ENCODE peak calls at places on chromosome 18, in four cellular contexts. R is epithelial cell of esophagus, M is NCI-H510A, J is GM20000. D is an unnamed sample.

GRCh38 chr18:47345996-47346395 is 94.5 kb upstream of the SKOR2 start:
- DNase-seq in R (no peak), J (no peak), M (no peak), D (no peak)

GRCh38 chr18:12449040-12449814 is 41.5 kb downstream of the PRELID3A start:
- DNase-seq in R (no peak), J (no peak), M (no peak), D (no peak)

GRCh38 chr18:13240060-13240725 is 21.6 kb downstream of the LDLRAD4 start:
- DNase-seq in R (no peak), J (no peak), M (no peak), D (no peak)

GRCh38 chr18:62030091-62030985 is 137.5 kb upstream of the RNF152 start:
- DNase-seq in J (no peak), R (no peak), M (no peak), D (no peak)

GRCh38 chr18:2236232-2236631 is 335.1 kb downstream of the METTL4 start:
- DNase-seq in J (no peak), M (no peak), R (no peak), D (no peak)

GRCh38 chr18:77133051-77133919 is 702 bp upstream of the MBP start:
- DNase-seq in M (peak), R (no peak), J (no peak), D (no peak)

GRCh38 chr18:63887424-63887823 is at the start of gene SERPINB2:
- DNase-seq in M (no peak), J (peak), R (peak), D (peak)

GRCh38 chr18:79361766-79362522 is 33.8 kb upstream of the NFATC1 start:
- DNase-seq in J (no peak), M (no peak), R (peak), D (peak)

GRCh38 chr18:72674710-72675109 is 130.6 kb upstream of the CBLN2 start:
- DNase-seq in M (no peak), J (peak), R (no peak), D (no peak)

GRCh38 chr18:61554117-61554776 is 221.0 kb downstream of the CDH20 start:
- DNase-seq in M (peak), R (no peak), J (no peak), D (no peak)

GRCh38 chr18:63206433-63207153 is 113.0 kb downstream of the BCL2 start:
- DNase-seq in M (peak), R (no peak), J (no peak), D (no peak)

GRCh38 chr18:11980148-11980554 is 1.2 kb upstream of the IMPA2 start:
- DNase-seq in R (peak), M (no peak), J (no peak), D (peak)

GRCh38 chr18:54119524-54120019 is 104.9 kb downstream of the MBD2 start:
- DNase-seq in R (peak), J (peak), M (no peak), D (peak)

GRCh38 chr18:8999872-9000271 is 102.6 kb upstream of the NDUFV2 start:
- DNase-seq in R (no peak), M (no peak), J (no peak), D (no peak)

GRCh38 chr18:3012306-3012919 is 531 bp downstream of the LPIN2 start:
- DNase-seq in M (no peak), R (no peak), J (no peak), D (no peak)

GRCh38 chr18:73594749-73595148 is 552.9 kb downstream of the FBXO15 start:
- DNase-seq in J (no peak), R (no peak), M (no peak), D (peak)

GRCh38 chr18:13136056-13136688 is 82.4 kb upstream of the LDLRAD4 start:
- DNase-seq in J (peak), M (no peak), R (peak), D (no peak)

GRCh38 chr18:14930076-14930475 is 182.1 kb downstream of the ANKRD30B start:
- DNase-seq in J (no peak), R (no peak), M (no peak), D (no peak)